ENCODE peak calls at places on chromosomes 16 and 17, in eight cellular contexts. One of them, this sample, is unnamed. For H4K20me1, the result is how much of the 10 kb centered on the place peaks cover.

GRCh38 chr17:18219016-18219415 is 6.4 kb upstream of the LLGL1 start:
- DNase-seq in MM.1S: no peak
- DNase-seq in SK-N-SH: no peak
- DNase-seq in neural progenitor cell: no peak
- DNase-seq in GM23338: no peak
- DNase-seq in OCI-LY7: no peak
- DNase-seq in GM23248: peak
- DNase-seq in hepatocyte: no peak
- DNase-seq in this sample: no peak

GRCh38 chr17:64092952-64093451 is 36.9 kb downstream of the ERN1 start:
- DNase-seq in MM.1S: peak
- DNase-seq in SK-N-SH: no peak
- DNase-seq in neural progenitor cell: no peak
- DNase-seq in GM23338: no peak
- DNase-seq in OCI-LY7: no peak
- DNase-seq in GM23248: no peak
- DNase-seq in hepatocyte: peak
- DNase-seq in this sample: no peak

GRCh38 chr17:320809-321385 is 31.7 kb downstream of the RPH3AL start:
- DNase-seq in MM.1S: no peak
- DNase-seq in SK-N-SH: no peak
- DNase-seq in neural progenitor cell: peak
- DNase-seq in GM23338: peak
- DNase-seq in OCI-LY7: no peak
- DNase-seq in GM23248: no peak
- DNase-seq in hepatocyte: peak
- DNase-seq in this sample: no peak

GRCh38 chr17:32264140-32264799 is 1.4 kb upstream of the RHBDL3 start:
- DNase-seq in MM.1S: no peak
- DNase-seq in SK-N-SH: no peak
- DNase-seq in neural progenitor cell: peak
- DNase-seq in GM23338: peak
- DNase-seq in OCI-LY7: no peak
- DNase-seq in GM23248: peak
- DNase-seq in hepatocyte: no peak
- DNase-seq in this sample: no peak

GRCh38 chr16:51164167-51164566 is 13.1 kb upstream of the SALL1 start:
- DNase-seq in MM.1S: no peak
- DNase-seq in SK-N-SH: no peak
- DNase-seq in neural progenitor cell: no peak
- DNase-seq in GM23338: no peak
- DNase-seq in OCI-LY7: no peak
- DNase-seq in GM23248: peak
- DNase-seq in hepatocyte: no peak
- DNase-seq in this sample: no peak

GRCh38 chr17:10070690-10071089 is 127.7 kb downstream of the GAS7 start:
- DNase-seq in MM.1S: no peak
- DNase-seq in SK-N-SH: no peak
- DNase-seq in neural progenitor cell: no peak
- DNase-seq in GM23338: no peak
- DNase-seq in OCI-LY7: no peak
- DNase-seq in GM23248: no peak
- DNase-seq in hepatocyte: no peak
- DNase-seq in this sample: no peak

GRCh38 chr17:80656590-80656989 is 112.0 kb downstream of the RPTOR start:
- DNase-seq in MM.1S: no peak
- DNase-seq in SK-N-SH: no peak
- DNase-seq in neural progenitor cell: peak
- DNase-seq in GM23338: no peak
- DNase-seq in OCI-LY7: no peak
- DNase-seq in GM23248: no peak
- DNase-seq in hepatocyte: no peak
- DNase-seq in this sample: no peak

GRCh38 chr16:69481901-69482341 is 57.5 kb downstream of the CYB5B start:
- DNase-seq in MM.1S: no peak
- DNase-seq in SK-N-SH: no peak
- DNase-seq in neural progenitor cell: no peak
- DNase-seq in GM23338: peak
- DNase-seq in OCI-LY7: no peak
- DNase-seq in GM23248: peak
- DNase-seq in hepatocyte: no peak
- DNase-seq in this sample: no peak

GRCh38 chr17:36036240-36036639 is 18.5 kb upstream of the CCL23 start:
- DNase-seq in MM.1S: no peak
- DNase-seq in SK-N-SH: no peak
- DNase-seq in neural progenitor cell: no peak
- DNase-seq in GM23338: no peak
- DNase-seq in OCI-LY7: no peak
- DNase-seq in GM23248: no peak
- DNase-seq in hepatocyte: no peak
- DNase-seq in this sample: no peak

GRCh38 chr17:68182016-68182315 is 65.9 kb upstream of the AMZ2 start:
- DNase-seq in MM.1S: no peak
- DNase-seq in SK-N-SH: no peak
- DNase-seq in neural progenitor cell: no peak
- DNase-seq in GM23338: no peak
- DNase-seq in OCI-LY7: peak
- DNase-seq in GM23248: no peak
- DNase-seq in hepatocyte: no peak
- DNase-seq in this sample: no peak

GRCh38 chr16:13552062-13552959 is 367.6 kb upstream of the ERCC4 start:
- DNase-seq in MM.1S: no peak
- DNase-seq in SK-N-SH: no peak
- DNase-seq in neural progenitor cell: no peak
- DNase-seq in GM23338: peak
- DNase-seq in OCI-LY7: no peak
- DNase-seq in GM23248: no peak
- DNase-seq in hepatocyte: no peak
- DNase-seq in this sample: no peak

GRCh38 chr17:80939151-80940145 is 52.2 kb upstream of the CHMP6 start:
- DNase-seq in MM.1S: no peak
- DNase-seq in SK-N-SH: no peak
- DNase-seq in neural progenitor cell: no peak
- DNase-seq in GM23338: no peak
- DNase-seq in OCI-LY7: no peak
- DNase-seq in GM23248: no peak
- DNase-seq in hepatocyte: no peak
- DNase-seq in this sample: no peak

GRCh38 chr17:57234252-57235092 is 21.9 kb upstream of the MSI2 start:
- DNase-seq in MM.1S: no peak
- DNase-seq in SK-N-SH: no peak
- DNase-seq in neural progenitor cell: peak
- DNase-seq in GM23338: peak
- DNase-seq in OCI-LY7: no peak
- DNase-seq in GM23248: no peak
- DNase-seq in hepatocyte: no peak
- DNase-seq in this sample: no peak

GRCh38 chr16:50209548-50210265 is 56.6 kb downstream of the TENT4B start:
- DNase-seq in MM.1S: peak
- DNase-seq in SK-N-SH: no peak
- DNase-seq in neural progenitor cell: peak
- DNase-seq in GM23338: peak
- DNase-seq in OCI-LY7: peak
- DNase-seq in GM23248: no peak
- DNase-seq in hepatocyte: peak
- DNase-seq in this sample: no peak

GRCh38 chr17:6489016-6489550 is 44.8 kb downstream of the PIMREG start:
- DNase-seq in MM.1S: no peak
- DNase-seq in SK-N-SH: no peak
- DNase-seq in neural progenitor cell: no peak
- DNase-seq in GM23338: no peak
- DNase-seq in OCI-LY7: no peak
- DNase-seq in GM23248: peak
- DNase-seq in hepatocyte: no peak
- DNase-seq in this sample: no peak

GRCh38 chr17:29592850-29593545 is at the start of gene ANKRD13B:
- DNase-seq in MM.1S: no peak
- DNase-seq in SK-N-SH: peak
- DNase-seq in neural progenitor cell: peak
- DNase-seq in GM23338: peak
- DNase-seq in OCI-LY7: peak
- DNase-seq in GM23248: peak
- DNase-seq in hepatocyte: peak
- DNase-seq in this sample: no peak

GRCh38 chr17:17680477-17681186 is 626 bp upstream of the RAI1 start:
- DNase-seq in MM.1S: no peak
- DNase-seq in SK-N-SH: no peak
- DNase-seq in neural progenitor cell: no peak
- DNase-seq in GM23338: no peak
- DNase-seq in OCI-LY7: no peak
- DNase-seq in GM23248: no peak
- DNase-seq in hepatocyte: no peak
- DNase-seq in this sample: no peak

GRCh38 chr17:2912754-2913153 is 116.5 kb downstream of the RAP1GAP2 start:
- DNase-seq in MM.1S: no peak
- DNase-seq in SK-N-SH: no peak
- DNase-seq in neural progenitor cell: no peak
- DNase-seq in GM23338: no peak
- DNase-seq in OCI-LY7: no peak
- DNase-seq in GM23248: no peak
- DNase-seq in hepatocyte: no peak
- DNase-seq in this sample: no peak

GRCh38 chr17:2909164-2909852 is 113.1 kb downstream of the RAP1GAP2 start:
- DNase-seq in MM.1S: no peak
- DNase-seq in SK-N-SH: peak
- DNase-seq in neural progenitor cell: no peak
- DNase-seq in GM23338: no peak
- DNase-seq in OCI-LY7: no peak
- DNase-seq in GM23248: no peak
- DNase-seq in hepatocyte: peak
- DNase-seq in this sample: no peak

GRCh38 chr17:2911035-2911754 is 115.0 kb downstream of the RAP1GAP2 start:
- DNase-seq in MM.1S: no peak
- DNase-seq in SK-N-SH: peak
- DNase-seq in neural progenitor cell: no peak
- DNase-seq in GM23338: no peak
- DNase-seq in OCI-LY7: no peak
- DNase-seq in GM23248: no peak
- DNase-seq in hepatocyte: peak
- DNase-seq in this sample: no peak

GRCh38 chr17:2911755-2912111 is 115.5 kb downstream of the RAP1GAP2 start:
- DNase-seq in MM.1S: no peak
- DNase-seq in SK-N-SH: no peak
- DNase-seq in neural progenitor cell: no peak
- DNase-seq in GM23338: no peak
- DNase-seq in OCI-LY7: no peak
- DNase-seq in GM23248: no peak
- DNase-seq in hepatocyte: no peak
- DNase-seq in this sample: no peak

GRCh38 chr17:2909853-2910234 is 113.6 kb downstream of the RAP1GAP2 start:
- DNase-seq in MM.1S: no peak
- DNase-seq in SK-N-SH: no peak
- DNase-seq in neural progenitor cell: no peak
- DNase-seq in GM23338: no peak
- DNase-seq in OCI-LY7: no peak
- DNase-seq in GM23248: no peak
- DNase-seq in hepatocyte: no peak
- DNase-seq in this sample: no peak
- H4K20me1 ChIP-seq in MM.1S: under half
- H4K20me1 ChIP-seq in SK-N-SH: under half
- H4K20me1 ChIP-seq in neural progenitor cell: under half
- H4K20me1 ChIP-seq in GM23338: under half
- H4K20me1 ChIP-seq in OCI-LY7: under half
- H4K20me1 ChIP-seq in GM23248: under half
- H4K20me1 ChIP-seq in hepatocyte: under half
- H4K20me1 ChIP-seq in this sample: under half

GRCh38 chr16:86200722-86201121 is 301.8 kb downstream of the IRF8 start:
- DNase-seq in MM.1S: no peak
- DNase-seq in SK-N-SH: no peak
- DNase-seq in neural progenitor cell: no peak
- DNase-seq in GM23338: no peak
- DNase-seq in OCI-LY7: no peak
- DNase-seq in GM23248: no peak
- DNase-seq in hepatocyte: no peak
- DNase-seq in this sample: no peak
- H2AFZ ChIP-seq in MM.1S: no peak
- H2AFZ ChIP-seq in SK-N-SH: no peak
- H2AFZ ChIP-seq in neural progenitor cell: no peak
- H2AFZ ChIP-seq in GM23338: no peak
- H2AFZ ChIP-seq in OCI-LY7: no peak
- H2AFZ ChIP-seq in GM23248: no peak
- H2AFZ ChIP-seq in hepatocyte: no peak
- H2AFZ ChIP-seq in this sample: no peak

DNA sequence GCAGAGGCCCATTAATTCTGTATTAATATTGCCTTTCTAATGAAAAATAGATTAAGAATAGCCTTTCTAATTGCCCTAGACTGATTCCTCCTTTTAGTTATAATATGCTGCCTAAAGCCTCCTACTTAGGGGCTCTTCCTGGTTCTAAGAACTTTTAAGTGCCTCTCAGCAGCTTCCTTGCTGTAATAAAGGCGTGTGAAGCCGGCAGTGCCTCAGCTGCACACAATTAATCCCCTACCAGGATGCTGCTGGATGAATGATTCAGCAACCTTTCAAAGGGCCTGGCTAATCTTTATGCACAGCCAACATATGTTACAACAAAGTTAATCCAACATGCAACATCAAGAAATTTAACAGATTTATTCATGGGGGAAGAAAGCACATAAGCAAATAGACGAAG is 145.2 kb downstream of the PMP22 start:
- DNase-seq in MM.1S: no peak
- DNase-seq in SK-N-SH: no peak
- DNase-seq in neural progenitor cell: peak
- DNase-seq in GM23338: no peak
- DNase-seq in OCI-LY7: no peak
- DNase-seq in GM23248: peak
- DNase-seq in hepatocyte: no peak
- DNase-seq in this sample: no peak
- TF ChIP-seq EZH2phosphoT487 in MM.1S: no peak
- TF ChIP-seq EZH2phosphoT487 in SK-N-SH: no peak
- TF ChIP-seq EZH2phosphoT487 in neural progenitor cell: no peak
- TF ChIP-seq EZH2phosphoT487 in GM23338: no peak
- TF ChIP-seq EZH2phosphoT487 in OCI-LY7: no peak
- TF ChIP-seq EZH2phosphoT487 in GM23248: no peak
- TF ChIP-seq EZH2phosphoT487 in hepatocyte: no peak
- TF ChIP-seq EZH2phosphoT487 in this sample: no peak

GRCh38 chr16:3861808-3862451 is 18.6 kb downstream of the CREBBP start:
- DNase-seq in MM.1S: no peak
- DNase-seq in SK-N-SH: no peak
- DNase-seq in neural progenitor cell: peak
- DNase-seq in GM23338: no peak
- DNase-seq in OCI-LY7: no peak
- DNase-seq in GM23248: peak
- DNase-seq in hepatocyte: no peak
- DNase-seq in this sample: no peak

GRCh38 chr16:3865241-3865640 is 15.3 kb downstream of the CREBBP start:
- DNase-seq in MM.1S: no peak
- DNase-seq in SK-N-SH: no peak
- DNase-seq in neural progenitor cell: no peak
- DNase-seq in GM23338: no peak
- DNase-seq in OCI-LY7: no peak
- DNase-seq in GM23248: no peak
- DNase-seq in hepatocyte: no peak
- DNase-seq in this sample: no peak

GRCh38 chr16:3866703-3867431 is 13.6 kb downstream of the CREBBP start:
- DNase-seq in MM.1S: no peak
- DNase-seq in SK-N-SH: no peak
- DNase-seq in neural progenitor cell: no peak
- DNase-seq in GM23338: no peak
- DNase-seq in OCI-LY7: no peak
- DNase-seq in GM23248: peak
- DNase-seq in hepatocyte: no peak
- DNase-seq in this sample: no peak

GRCh38 chr16:3864562-3864961 is 16.0 kb downstream of the CREBBP start:
- DNase-seq in MM.1S: no peak
- DNase-seq in SK-N-SH: no peak
- DNase-seq in neural progenitor cell: no peak
- DNase-seq in GM23338: no peak
- DNase-seq in OCI-LY7: no peak
- DNase-seq in GM23248: no peak
- DNase-seq in hepatocyte: no peak
- DNase-seq in this sample: no peak

GRCh38 chr16:3863587-3863986 is 16.9 kb downstream of the CREBBP start:
- DNase-seq in MM.1S: no peak
- DNase-seq in SK-N-SH: no peak
- DNase-seq in neural progenitor cell: no peak
- DNase-seq in GM23338: no peak
- DNase-seq in OCI-LY7: no peak
- DNase-seq in GM23248: no peak
- DNase-seq in hepatocyte: no peak
- DNase-seq in this sample: no peak
- H4K20me1 ChIP-seq in MM.1S: half or more
- H4K20me1 ChIP-seq in SK-N-SH: half or more
- H4K20me1 ChIP-seq in neural progenitor cell: half or more
- H4K20me1 ChIP-seq in GM23338: half or more
- H4K20me1 ChIP-seq in OCI-LY7: under half
- H4K20me1 ChIP-seq in GM23248: half or more
- H4K20me1 ChIP-seq in hepatocyte: half or more
- H4K20me1 ChIP-seq in this sample: under half